ENCODE peak calls at places on chromosomes 1 and 21, in six cellular contexts. V is A549, Z is heart left ventricle, X is PC-3, M is heart right ventricle, U is BJ. O is an unnamed sample.

GRCh38 chr1:158149577-158150269 is 31.0 kb upstream of the CD1D start:
- DNase-seq in X (peak), Z (peak), V (peak), M (peak), U (peak), O (peak)

GRCh38 chr1:202201266-202201665 is 7.7 kb downstream of the LGR6 start:
- DNase-seq in Z (no peak), M (no peak), X (no peak), V (no peak), U (no peak), O (no peak)

GRCh38 chr1:231639819-231640218 is 13.2 kb downstream of the DISC1 start:
- DNase-seq in M (no peak), X (no peak), U (no peak), Z (no peak), V (no peak), O (no peak)

GRCh38 chr1:222996307-222996983 is 146.6 kb downstream of the TLR5 start:
- DNase-seq in X (no peak), V (no peak), Z (no peak), U (no peak), M (no peak), O (no peak)

GRCh38 chr1:157450106-157450505 is 102.2 kb downstream of the FCRL5 start:
- DNase-seq in Z (no peak), U (no peak), V (no peak), M (no peak), X (no peak), O (no peak)

GRCh38 chr21:45887788-45888187 is 93.8 kb upstream of the COL6A1 start:
- DNase-seq in V (no peak), U (no peak), M (peak), Z (peak), X (no peak), O (no peak)

GRCh38 chr1:153545067-153546055 is at the start of gene S100A4:
- DNase-seq in U (peak), Z (peak), V (peak), M (peak), X (peak), O (peak)

GRCh38 chr1:197341626-197342025 is 73.6 kb downstream of the CRB1 start:
- DNase-seq in X (no peak), M (no peak), Z (no peak), V (no peak), U (no peak), O (no peak)

GRCh38 chr1:187725216-187725615 is 896.5 kb downstream of the PLA2G4A start:
- DNase-seq in X (no peak), V (no peak), M (no peak), U (no peak), Z (no peak), O (no peak)

GRCh38 chr1:67257173-67257535 is 50.5 kb upstream of the IL12RB2 start:
- DNase-seq in X (no peak), U (no peak), Z (no peak), M (no peak), V (no peak), O (no peak)

GRCh38 chr1:97186381-97186780 is 464.8 kb downstream of the PTBP2 start:
- DNase-seq in V (no peak), U (no peak), M (no peak), X (peak), Z (no peak), O (peak)

GRCh38 chr21:30563630-30564029 is 2.5 kb upstream of the KRTAP19-7 start:
- DNase-seq in X (no peak), M (no peak), Z (no peak), U (no peak), V (no peak), O (no peak)

GRCh38 chr21:15671188-15671587 is 58.6 kb upstream of the USP25 start:
- DNase-seq in X (no peak), M (no peak), Z (no peak), V (no peak), U (no peak), O (no peak)

GRCh38 chr1:228794173-228794572 is 58.9 kb downstream of the RHOU start:
- DNase-seq in X (no peak), Z (no peak), M (no peak), U (no peak), V (no peak), O (no peak)

GRCh38 chr21:27298465-27298864 is 331.6 kb upstream of the ADAMTS5 start:
- DNase-seq in V (no peak), X (no peak), M (peak), U (no peak), Z (no peak), O (no peak)

GRCh38 chr21:28714795-28715464 is 277.7 kb downstream of the LTN1 start:
- DNase-seq in Z (no peak), X (no peak), M (no peak), V (no peak), U (peak), O (no peak)

GRCh38 chr21:34351786-34352241 is 12.0 kb upstream of the KCNE2 start:
- DNase-seq in U (no peak), V (peak), Z (peak), M (peak), X (peak), O (peak)

GRCh38 chr1:234965128-234965527 is 163.5 kb downstream of the TOMM20 start:
- DNase-seq in Z (no peak), X (no peak), V (no peak), U (no peak), M (no peak), O (no peak)

GRCh38 chr1:227880342-227880924 is 65.0 kb downstream of the PRSS38 start:
- DNase-seq in U (no peak), V (no peak), X (no peak), M (no peak), Z (no peak), O (no peak)

GRCh38 chr1:209755926-209756607 is at the start of gene TRAF3IP3:
- DNase-seq in M (peak), V (no peak), U (no peak), X (no peak), Z (peak), O (no peak)

GRCh38 chr1:183590225-183591191 is at the start of gene NCF2:
- DNase-seq in V (no peak), Z (peak), M (no peak), U (no peak), X (no peak), O (peak)

GRCh38 chr1:115989711-115990110 is 13.4 kb downstream of the SLC22A15 start:
- DNase-seq in M (no peak), V (no peak), Z (no peak), X (no peak), U (no peak), O (no peak)

GRCh38 chr1:211616231-211617031 is 37.5 kb upstream of the SLC30A1 start:
- DNase-seq in Z (peak), X (no peak), V (no peak), M (peak), U (no peak), O (no peak)

GRCh38 chr1:13228343-13228781 is 2.4 kb upstream of the PRAMEF18 start:
- DNase-seq in U (no peak), V (no peak), M (no peak), Z (no peak), X (peak), O (no peak)

GRCh38 chr1:89894210-89894668 is 73.4 kb downstream of the LRRC8D start:
- DNase-seq in U (no peak), X (peak), Z (no peak), M (no peak), V (no peak), O (peak)

GRCh38 chr1:116258668-116259419 is 114.2 kb upstream of the ATP1A1 start:
- DNase-seq in V (no peak), X (no peak), U (no peak), Z (no peak), M (no peak), O (no peak)

GRCh38 chr1:44594353-44594752 is 79.9 kb downstream of the TMEM53 start:
- DNase-seq in X (no peak), M (no peak), V (no peak), U (no peak), Z (no peak), O (no peak)

GRCh38 chr21:41112740-41113692 is 54.9 kb upstream of the BACE2 start:
- DNase-seq in Z (no peak), X (no peak), M (peak), U (peak), V (no peak), O (peak)

GRCh38 chr1:116772648-116773045 is 18.4 kb downstream of the CD2 start:
- DNase-seq in U (no peak), M (no peak), V (no peak), Z (no peak), X (peak), O (peak)

GRCh38 chr1:168905631-168906030 is 176.6 kb upstream of the DPT start:
- DNase-seq in Z (no peak), U (no peak), M (no peak), V (no peak), X (no peak), O (no peak)

GRCh38 chr1:247387500-247387899 is 28.5 kb upstream of the NLRP3 start:
- DNase-seq in V (no peak), U (no peak), X (peak), Z (no peak), M (no peak), O (no peak)

GRCh38 chr1:179166663-179167417 is 62.6 kb downstream of the ABL2 start:
- DNase-seq in U (peak), V (no peak), M (no peak), Z (no peak), X (no peak), O (no peak)

GRCh38 chr1:36446261-36446660 is 4.0 kb downstream of the OSCP1 start:
- DNase-seq in Z (no peak), U (no peak), M (no peak), X (no peak), V (no peak), O (no peak)

GRCh38 chr1:116099379-116099778 is 11.8 kb upstream of the MAB21L3 start:
- DNase-seq in V (no peak), M (no peak), U (no peak), Z (no peak), X (no peak), O (no peak)

GRCh38 chr1:17265162-17265561 is 16.3 kb downstream of the PADI3 start:
- DNase-seq in X (no peak), V (no peak), M (no peak), U (no peak), Z (no peak), O (peak)

GRCh38 chr21:38661296-38662223 is 144.2 kb upstream of the ETS2 start:
- DNase-seq in Z (peak), U (no peak), M (peak), X (no peak), V (no peak), O (peak)

GRCh38 chr1:178946855-178947687 is 76.2 kb upstream of the ANGPTL1 start:
- DNase-seq in V (no peak), M (no peak), U (no peak), X (no peak), Z (no peak), O (no peak)

GRCh38 chr1:25431495-25432363 is 1.0 kb downstream of the MACO1 start:
- DNase-seq in U (no peak), X (peak), Z (peak), V (no peak), M (peak), O (no peak)

DNA sequence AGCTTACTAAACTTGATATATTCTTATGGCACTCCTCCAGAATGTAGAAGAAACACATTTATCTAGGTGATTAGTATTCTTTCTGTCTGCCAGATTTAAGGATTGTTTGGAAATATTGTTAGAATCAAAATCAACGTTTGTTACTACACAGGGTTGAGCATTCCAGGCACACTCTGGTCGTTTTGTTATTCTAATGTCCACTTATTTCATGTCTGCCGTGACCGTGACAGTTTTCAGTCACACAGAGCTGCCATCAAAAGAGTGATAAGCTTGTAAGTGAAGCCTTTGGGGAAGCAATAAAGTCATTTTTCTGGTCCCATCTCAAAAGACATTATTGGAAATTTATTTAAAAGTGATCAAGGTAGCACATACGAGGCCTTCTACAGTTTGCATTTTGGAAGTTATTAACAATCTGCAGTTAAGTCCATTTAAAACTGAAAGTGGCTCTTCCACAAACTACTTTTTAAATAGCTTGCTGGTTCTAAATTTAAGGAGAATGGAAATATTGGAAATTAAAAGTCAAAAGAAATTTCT is 38.0 kb downstream of the NFIA start:
- DNase-seq in V (no peak), Z (no peak), M (no peak), X (no peak), U (no peak), O (no peak)
- H3K4me3 ChIP-seq in V (peak), Z (peak), M (peak), X (no peak), U (no peak), O (no peak)

GRCh38 chr1:23798662-23799142 is 1.9 kb downstream of the GALE start:
- DNase-seq in V (no peak), X (no peak), M (no peak), U (no peak), Z (no peak), O (no peak)
- TF ChIP-seq CTCF in V (no peak), X (no peak), M (no peak), U (peak), Z (no peak), O (no peak)

GRCh38 chr1:26496881-26497280 is 24.6 kb downstream of the HMGN2 start:
- DNase-seq in V (no peak), Z (no peak), X (no peak), U (no peak), M (no peak), O (no peak)
- H3K4me3 ChIP-seq in V (no peak), Z (no peak), X (no peak), U (no peak), M (no peak), O (no peak)

DNA sequence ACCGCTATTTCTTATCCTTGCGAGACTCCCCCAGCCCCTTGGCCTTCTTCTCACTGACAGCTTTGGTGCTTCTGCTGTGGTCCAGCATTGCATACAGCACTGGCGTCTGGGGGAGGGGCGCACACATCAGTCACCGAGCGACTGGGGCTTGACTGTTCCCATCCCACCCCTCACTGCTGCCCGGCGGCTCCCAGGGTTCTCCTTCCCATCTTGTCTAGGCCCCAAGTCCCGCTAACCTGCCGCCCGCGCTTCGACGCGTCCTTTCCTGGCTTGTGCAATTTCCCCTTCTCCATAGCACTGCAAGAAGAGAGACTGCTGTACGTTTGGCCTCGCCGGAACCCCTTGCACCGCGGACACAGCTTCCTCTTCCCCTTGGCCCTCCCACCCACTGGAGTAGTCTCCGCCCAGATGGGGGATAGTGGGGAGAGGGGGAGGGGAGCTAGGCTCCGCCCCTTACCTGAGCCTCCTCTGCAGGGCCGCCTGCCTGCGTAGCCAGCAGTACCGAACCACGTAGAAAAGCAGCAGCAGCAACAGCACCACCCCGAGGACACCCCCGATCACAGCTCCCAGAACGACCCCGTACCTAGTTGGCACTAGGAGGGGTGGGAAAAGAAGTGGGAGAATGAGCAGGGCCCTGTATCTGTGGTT is 3.8 kb downstream of the MPZ start:
- DNase-seq in U (no peak), Z (peak), V (no peak), X (no peak), M (peak), O (peak)
- TF ChIP-seq CTCF in U (peak), Z (no peak), V (no peak), X (no peak), M (peak), O (peak)

GRCh38 chr1:203681739-203682138 is 55.1 kb downstream of the ATP2B4 start:
- DNase-seq in V (no peak), M (no peak), Z (no peak), U (no peak), X (no peak), O (no peak)
- H3K4me3 ChIP-seq in V (no peak), M (no peak), Z (no peak), U (no peak), X (no peak), O (no peak)

GRCh38 chr1:78493456-78493855 is 2.7 kb downstream of the PTGFR start:
- DNase-seq in V (no peak), M (no peak), X (no peak), U (no peak), Z (no peak), O (no peak)
- TF ChIP-seq CTCF in V (no peak), M (no peak), X (no peak), U (no peak), Z (no peak), O (no peak)

DNA sequence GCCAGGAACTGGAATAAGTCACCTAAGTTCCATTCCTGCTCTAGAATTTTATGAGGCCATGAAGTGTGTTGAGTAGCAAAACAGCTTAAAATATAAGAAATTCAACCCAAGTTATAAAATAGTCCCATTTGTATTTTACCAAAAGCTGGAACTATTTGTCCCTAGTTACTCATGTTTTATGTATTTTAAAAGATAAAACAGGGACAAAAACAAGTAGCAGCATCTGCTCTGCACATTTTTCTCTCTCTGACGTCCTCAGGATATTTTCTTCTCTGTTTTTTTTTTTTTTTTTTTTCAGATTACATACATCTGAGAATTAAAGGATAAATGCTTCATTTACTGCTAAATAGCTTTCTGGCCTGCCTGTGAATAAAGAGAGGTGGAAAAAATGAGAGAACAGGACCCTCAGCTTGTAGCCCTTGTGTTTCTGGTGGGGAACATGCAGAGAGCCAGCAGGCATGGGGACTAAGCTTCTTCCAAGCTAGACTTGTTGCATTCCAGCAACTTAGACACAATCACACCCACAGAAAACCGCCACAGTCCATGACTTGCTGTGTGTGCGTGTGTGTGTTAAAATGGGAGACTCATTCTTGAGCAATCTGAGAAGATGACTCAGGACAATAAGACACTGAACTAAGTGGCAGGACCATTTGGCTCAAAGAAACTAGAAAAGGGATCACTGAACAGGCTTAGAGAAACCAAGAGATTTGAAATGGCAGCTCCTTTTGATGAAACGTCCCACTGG is 77.8 kb downstream of the HLX start:
- DNase-seq in V (no peak), U (peak), M (no peak), X (peak), Z (no peak), O (peak)
- H3K4me3 ChIP-seq in V (no peak), U (no peak), M (no peak), X (no peak), Z (no peak), O (no peak)

GRCh38 chr1:64263335-64263734 is 59.9 kb downstream of the UBE2U start:
- DNase-seq in Z (no peak), V (no peak), M (no peak), X (peak), U (no peak), O (peak)
- TF ChIP-seq CTCF in Z (no peak), V (no peak), M (no peak), X (no peak), U (no peak), O (no peak)